ENCODE peak calls at places on chromosomes 4 and X, in six cellular contexts. M is H54, Z is lower lobe of right lung, B is memory B cell, I is lower leg skin, F is KBM-7. W is an unnamed sample.

GRCh38 chrX:105696870-105697269 is 125.5 kb upstream of the NRK start:
- DNase-seq in M (no peak), Z (no peak), B (no peak), I (no peak), F (no peak), W (no peak)

GRCh38 chr4:24816797-24817196 is 21.4 kb downstream of the SOD3 start:
- DNase-seq in M (no peak), Z (no peak), B (no peak), I (no peak), F (no peak), W (no peak)

GRCh38 chr4:104915864-104916263 is 230.8 kb upstream of the TET2 start:
- DNase-seq in M (no peak), Z (no peak), B (no peak), I (no peak), F (no peak), W (no peak)

GRCh38 chrX:46573896-46574336 is 351 bp downstream of the CHST7 start:
- DNase-seq in M (no peak), Z (peak), B (peak), I (peak), F (peak), W (no peak)

GRCh38 chrX:149871940-149872339 is 9.0 kb upstream of the MAGEA8 start:
- DNase-seq in M (peak), Z (no peak), B (no peak), I (no peak), F (peak), W (no peak)

GRCh38 chr4:147755567-147756295 is 23.8 kb downstream of the ARHGAP10 start:
- DNase-seq in M (no peak), Z (no peak), B (no peak), I (no peak), F (no peak), W (no peak)

GRCh38 chr4:1408418-1408817 is 2.2 kb upstream of the NKX1-1 start:
- DNase-seq in M (no peak), Z (peak), B (no peak), I (no peak), F (peak), W (no peak)

GRCh38 chr4:52961666-52962412 is 99.7 kb downstream of the RASL11B start:
- DNase-seq in M (no peak), Z (no peak), B (no peak), I (no peak), F (no peak), W (no peak)

GRCh38 chrX:135973025-135973547 is 702 bp downstream of the MMGT1 start:
- DNase-seq in M (peak), Z (no peak), B (no peak), I (no peak), F (no peak), W (no peak)

GRCh38 chr4:1723131-1723801 is 1.9 kb downstream of the TACC3 start:
- DNase-seq in M (no peak), Z (peak), B (peak), I (no peak), F (peak), W (no peak)

GRCh38 chrX:70054391-70054790 is 4.7 kb upstream of the AWAT2 start:
- DNase-seq in M (no peak), Z (no peak), B (no peak), I (no peak), F (no peak), W (no peak)

GRCh38 chr4:138401330-138401729 is 159.2 kb upstream of the SLC7A11 start:
- DNase-seq in M (no peak), Z (no peak), B (no peak), I (no peak), F (no peak), W (no peak)

GRCh38 chrX:42934020-42934701 is 156.2 kb upstream of the PPP1R2C start:
- DNase-seq in M (no peak), Z (no peak), B (no peak), I (no peak), F (peak), W (no peak)

GRCh38 chrX:72020788-72021187 is 110.1 kb downstream of the NHSL2 start:
- DNase-seq in M (no peak), Z (no peak), B (no peak), I (no peak), F (no peak), W (no peak)

GRCh38 chr4:170591076-170591475 is 501.3 kb upstream of the AADAT start:
- DNase-seq in M (no peak), Z (no peak), B (no peak), I (no peak), F (no peak), W (no peak)

GRCh38 chr4:38163216-38164006 is 203.2 kb downstream of the PTTG2 start:
- DNase-seq in M (no peak), Z (no peak), B (no peak), I (no peak), F (no peak), W (no peak)

GRCh38 chr4:115851918-115852766 is 738.7 kb upstream of the NDST4 start:
- DNase-seq in M (peak), Z (peak), B (no peak), I (no peak), F (peak), W (no peak)

GRCh38 chr4:113773014-113773413 is 11.5 kb upstream of the CAMK2D start:
- DNase-seq in M (no peak), Z (no peak), B (no peak), I (no peak), F (no peak), W (no peak)

GRCh38 chrX:120468825-120469525 is at the start of gene LAMP2:
- DNase-seq in M (peak), Z (peak), B (peak), I (peak), F (peak), W (peak)

GRCh38 chrX:38142598-38142997 is 78.1 kb downstream of the SRPX start:
- DNase-seq in M (no peak), Z (no peak), B (no peak), I (peak), F (no peak), W (no peak)

GRCh38 chrX:18994713-18995112 is 10.8 kb upstream of the PHKA2 start:
- DNase-seq in M (no peak), Z (no peak), B (no peak), I (no peak), F (no peak), W (peak)

W was measured in GM04504.